ENCODE peak calls at places on chromosomes 2 and 18, in four cellular contexts. K is IMR-90, U is mesendoderm, M is H1. N is an unnamed sample.

GRCh38 chr18:58324824-58325520 is 280.9 kb downstream of the NEDD4L start:
- DNase-seq in M (no peak), K (no peak), U (no peak), N (no peak)

GRCh38 chr2:241011751-241012510 is 13.5 kb downstream of the SNED1 start:
- DNase-seq in U (no peak), M (no peak), K (no peak), N (peak)

GRCh38 chr18:54134053-54134452 is 90.4 kb downstream of the MBD2 start:
- DNase-seq in U (no peak), M (no peak), K (no peak), N (no peak)

GRCh38 chr2:5594288-5594687 is 97.9 kb upstream of the SOX11 start:
- DNase-seq in K (no peak), U (no peak), M (no peak), N (no peak)

GRCh38 chr2:30871980-30872789 is 64.9 kb upstream of the CAPN13 start:
- DNase-seq in K (no peak), M (no peak), U (peak), N (no peak)

GRCh38 chr18:29849145-29849544 is 1193.4 kb downstream of the DSC3 start:
- DNase-seq in M (no peak), K (no peak), U (no peak), N (no peak)

GRCh38 chr2:1995086-1995485 is 250.8 kb upstream of the PXDN start:
- DNase-seq in M (no peak), U (no peak), K (no peak), N (no peak)

GRCh38 chr2:128469875-128470274 is 151.2 kb upstream of the HS6ST1 start:
- DNase-seq in K (no peak), U (no peak), M (peak), N (no peak)

GRCh38 chr2:15640291-15640711 is 48.6 kb downstream of the DDX1 start:
- DNase-seq in U (peak), M (no peak), K (peak), N (no peak)

GRCh38 chr18:28189400-28190239 is 12.7 kb upstream of the CDH2 start:
- DNase-seq in M (peak), U (peak), K (peak), N (peak)

GRCh38 chr2:76448956-76449355 is 738.2 kb upstream of the GCFC2 start:
- DNase-seq in K (no peak), U (peak), M (no peak), N (no peak)

GRCh38 chr2:153047220-153047619 is 328.8 kb downstream of the ARL6IP6 start:
- DNase-seq in K (no peak), M (no peak), U (peak), N (no peak)

GRCh38 chr2:26190369-26190768 is 17.5 kb downstream of the GAREM2 start:
- DNase-seq in K (no peak), U (no peak), M (peak), N (no peak)

GRCh38 chr2:231187736-231188505 is 10.5 kb upstream of the ARMC9 start:
- DNase-seq in M (no peak), U (no peak), K (peak), N (no peak)

GRCh38 chr2:10906926-10907479 is 4.7 kb upstream of the KCNF1 start:
- DNase-seq in U (no peak), K (no peak), M (no peak), N (no peak)

GRCh38 chr2:65504814-65505697 is 72.7 kb upstream of the SPRED2 start:
- DNase-seq in U (no peak), K (no peak), M (no peak), N (no peak)

GRCh38 chr18:68588169-68588568 is 126.7 kb downstream of the TMX3 start:
- DNase-seq in K (no peak), M (no peak), U (peak), N (no peak)

GRCh38 chr2:61017556-61018318 is at the start of the genes PEX13 and PUS10:
- DNase-seq in K (peak), U (peak), M (peak), N (peak)

GRCh38 chr2:152432206-152432653 is 97.3 kb downstream of the FMNL2 start:
- DNase-seq in K (peak), M (no peak), U (no peak), N (no peak)

GRCh38 chr18:74778191-74778847 is 180.6 kb downstream of the ZNF407 start:
- DNase-seq in M (no peak), U (no peak), K (peak), N (no peak)

GRCh38 chr2:237920673-237921072 is 46.1 kb upstream of the UBE2F start:
- DNase-seq in K (peak), U (no peak), M (no peak), N (no peak)

GRCh38 chr18:37578886-37579513 is 13.4 kb upstream of the CELF4 start:
- DNase-seq in K (peak), U (peak), M (no peak), N (no peak)

GRCh38 chr2:117832905-117833613 is 18.6 kb downstream of the DDX18 start:
- DNase-seq in U (peak), M (no peak), K (peak), N (peak)

GRCh38 chr2:85551698-85552678 is 9.3 kb downstream of the GGCX start:
- DNase-seq in U (peak), K (peak), M (peak), N (peak)

GRCh38 chr2:54540194-54540593 is 84.1 kb downstream of the SPTBN1 start:
- DNase-seq in K (peak), U (no peak), M (no peak), N (no peak)

GRCh38 chr2:23673830-23674679 is 252.9 kb downstream of the ATAD2B start:
- DNase-seq in U (peak), M (peak), K (no peak), N (peak)

GRCh38 chr2:126208266-126208665 is 447.7 kb upstream of the GYPC start:
- DNase-seq in M (no peak), K (no peak), U (no peak), N (no peak)

GRCh38 chr2:9194352-9194751 is 12.3 kb upstream of the ASAP2 start:
- DNase-seq in M (no peak), K (no peak), U (no peak), N (no peak)
- H4K5ac ChIP-seq in M (no peak), K (no peak), U (no peak), N (no peak)

DNA sequence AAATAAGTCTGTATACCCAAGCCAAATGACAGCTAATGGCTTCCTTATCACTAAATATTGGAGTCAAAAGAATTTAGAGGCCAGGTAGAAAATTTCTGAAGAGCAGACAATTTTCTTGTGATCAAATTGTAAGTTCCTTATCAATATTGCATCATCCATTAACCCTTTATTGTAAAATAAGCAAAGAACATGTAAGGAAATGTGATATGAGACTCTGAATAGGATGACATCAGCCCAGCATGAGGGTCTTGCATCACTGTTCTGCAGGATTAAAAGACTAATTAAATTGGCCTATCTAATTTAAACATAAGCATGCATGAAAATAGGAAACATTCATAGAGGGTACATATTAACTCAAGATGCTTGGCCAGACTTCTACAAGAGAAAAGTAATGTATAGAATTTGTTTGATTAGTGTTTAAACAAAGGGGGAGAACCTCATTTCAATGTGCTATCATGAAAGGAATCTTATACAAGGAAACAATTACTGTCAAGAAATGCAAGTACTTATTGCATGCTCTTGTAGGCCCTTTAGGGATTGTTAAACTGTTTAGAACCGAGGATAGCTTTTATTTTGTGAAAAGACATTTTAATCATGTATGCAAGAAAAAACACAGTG is 302.9 kb downstream of the PRKCE start:
- DNase-seq in U (no peak), M (no peak), K (no peak), N (no peak)
- H4K5ac ChIP-seq in U (no peak), M (no peak), K (no peak), N (no peak)

DNA sequence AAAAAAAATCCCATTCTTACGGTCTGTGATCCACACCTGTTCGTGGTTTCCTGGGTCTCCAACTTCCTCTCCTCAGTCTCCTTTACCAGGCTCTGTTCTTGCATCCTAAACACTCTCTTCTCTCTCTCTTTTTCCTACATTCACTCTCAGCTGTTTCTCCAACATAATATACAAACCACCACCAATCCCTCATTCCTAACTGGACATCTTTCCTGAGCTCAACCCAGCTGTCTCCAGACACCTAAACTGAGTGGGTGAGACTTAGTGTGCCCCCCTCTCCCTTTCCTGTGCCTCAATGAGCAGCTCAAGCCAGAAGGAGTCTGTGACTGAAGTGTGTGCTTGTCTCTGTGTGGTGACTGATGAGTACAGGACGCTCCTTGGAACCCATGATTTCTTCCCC is 59.4 kb downstream of the LIPG start:
- DNase-seq in M (no peak), U (no peak), K (no peak), N (no peak)
- H4K5ac ChIP-seq in M (no peak), U (no peak), K (no peak), N (no peak)

GRCh38 chr2:129766159-129766485 is 213.3 kb upstream of the RAB6C start:
- DNase-seq in M (no peak), K (no peak), U (no peak), N (no peak)
- H4K5ac ChIP-seq in M (no peak), K (no peak), U (no peak), N (no peak)

DNA sequence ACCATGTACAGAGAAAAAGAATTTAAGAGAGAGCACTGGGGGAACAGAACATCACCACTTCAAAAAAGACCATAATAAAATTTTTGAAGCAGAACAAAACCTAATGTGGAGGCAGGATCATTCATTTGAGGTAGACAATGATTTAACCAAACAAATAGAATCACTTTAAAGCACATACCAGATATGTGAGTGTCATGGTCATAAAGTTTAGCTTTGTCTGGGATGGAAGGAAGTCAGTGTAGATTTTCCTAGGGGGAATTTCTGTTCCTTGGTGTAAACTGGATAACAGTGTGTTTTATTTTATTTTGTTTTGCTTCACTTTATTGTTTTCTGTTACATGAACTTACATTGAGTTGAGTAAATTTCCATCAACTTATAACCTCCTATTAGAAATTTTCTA is 120.8 kb downstream of the CRIM1 start:
- DNase-seq in U (no peak), K (no peak), M (no peak), N (no peak)
- H4K5ac ChIP-seq in U (no peak), K (no peak), M (no peak), N (no peak)

GRCh38 chr18:26230497-26230896 is 4.3 kb downstream of the TAF4B start:
- DNase-seq in K (no peak), M (no peak), U (no peak), N (no peak)
- H4K5ac ChIP-seq in K (no peak), M (no peak), U (no peak), N (no peak)

GRCh38 chr2:100750143-100750542 is 69.8 kb upstream of the NPAS2 start:
- DNase-seq in U (no peak), M (no peak), K (no peak), N (no peak)

GRCh38 chr2:100747551-100747950 is 72.4 kb upstream of the NPAS2 start:
- DNase-seq in U (no peak), M (no peak), K (peak), N (no peak)

GRCh38 chr2:100747996-100748615 is 71.8 kb upstream of the NPAS2 start:
- DNase-seq in M (no peak), K (no peak), U (no peak), N (no peak)

GRCh38 chr2:100745630-100746029 is 74.3 kb upstream of the NPAS2 start:
- DNase-seq in U (no peak), M (no peak), K (no peak), N (no peak)

GRCh38 chr2:100748673-100749072 is 71.3 kb upstream of the NPAS2 start:
- DNase-seq in K (no peak), M (no peak), U (no peak), N (no peak)
- H4K5ac ChIP-seq in K (no peak), M (no peak), U (no peak), N (no peak)

DNA sequence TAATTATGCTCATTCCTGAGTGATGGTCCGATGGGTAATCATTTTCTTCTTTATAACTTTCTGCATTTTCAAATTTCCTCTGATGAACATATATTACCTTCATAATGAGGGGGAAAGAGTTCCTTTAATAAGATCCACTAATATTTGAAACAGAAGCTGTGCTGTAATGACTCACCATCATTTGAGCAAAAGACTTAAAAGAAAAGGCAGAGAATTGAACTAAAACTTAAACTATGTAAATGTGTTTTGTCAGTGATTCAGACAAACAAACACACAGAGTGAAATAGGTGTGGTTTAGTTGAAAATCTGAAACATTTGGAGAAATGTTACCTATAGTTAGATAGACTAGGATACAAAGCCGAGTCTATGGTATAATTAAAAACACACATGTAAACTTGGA is 209.6 kb downstream of the STK39 start:
- DNase-seq in M (no peak), U (no peak), K (peak), N (no peak)
- H4K5ac ChIP-seq in M (no peak), U (no peak), K (no peak), N (no peak)

DNA sequence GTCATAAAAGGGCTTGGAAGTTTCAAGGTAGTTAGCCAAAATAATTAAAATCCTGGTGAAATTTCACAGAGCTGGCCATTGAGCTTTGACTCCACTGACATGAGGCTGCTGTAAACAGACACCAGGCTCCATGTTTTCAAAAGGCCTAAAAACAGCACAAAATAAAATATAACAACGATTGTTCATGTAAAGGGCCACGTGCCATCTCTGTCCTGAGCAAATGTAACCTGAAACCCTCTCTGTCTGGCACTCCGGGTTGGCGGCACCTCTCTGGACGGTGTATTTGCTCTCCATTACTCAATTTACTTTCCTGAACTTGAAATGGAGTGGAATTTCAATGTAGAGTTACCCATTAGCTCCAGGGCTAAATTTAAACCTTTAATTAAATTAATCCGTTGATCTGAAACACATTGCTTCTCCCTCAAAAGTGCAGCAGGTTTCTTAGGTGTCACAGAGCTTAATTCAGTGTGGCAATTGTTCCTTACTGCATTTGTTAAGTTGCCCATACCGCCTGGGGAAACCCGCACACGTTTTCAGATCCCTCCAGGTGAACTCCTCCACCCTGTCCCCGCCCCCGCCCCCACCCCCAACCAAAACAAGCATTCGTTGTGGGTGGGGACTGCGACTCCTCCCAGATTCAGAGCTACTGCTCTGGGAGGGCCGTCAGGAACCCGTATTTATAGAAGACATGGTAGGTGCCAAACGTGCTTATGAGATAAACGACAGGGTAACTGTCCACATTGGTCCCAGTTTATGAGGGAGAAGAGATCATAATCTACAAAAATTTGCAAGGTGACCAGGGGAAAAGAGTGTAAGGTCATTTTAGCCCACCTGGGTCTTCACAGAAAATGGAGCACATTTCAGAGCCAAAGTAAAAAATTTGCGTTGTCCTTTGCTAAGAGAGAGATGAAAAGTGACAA is 1.2 kb upstream of the CABLES1 start:
- DNase-seq in U (peak), M (peak), K (no peak), N (peak)
- H4K5ac ChIP-seq in U (no peak), M (peak), K (peak), N (no peak)

GRCh38 chr2:175540421-175540820 is 358.9 kb upstream of the ATP5MC3 start:
- DNase-seq in U (no peak), K (no peak), M (no peak), N (no peak)

GRCh38 chr2:175536059-175536458 is 354.5 kb upstream of the ATP5MC3 start:
- DNase-seq in U (no peak), M (no peak), K (no peak), N (no peak)

GRCh38 chr2:175535631-175536030 is 354.1 kb upstream of the ATP5MC3 start:
- DNase-seq in U (no peak), K (no peak), M (no peak), N (no peak)

DNA sequence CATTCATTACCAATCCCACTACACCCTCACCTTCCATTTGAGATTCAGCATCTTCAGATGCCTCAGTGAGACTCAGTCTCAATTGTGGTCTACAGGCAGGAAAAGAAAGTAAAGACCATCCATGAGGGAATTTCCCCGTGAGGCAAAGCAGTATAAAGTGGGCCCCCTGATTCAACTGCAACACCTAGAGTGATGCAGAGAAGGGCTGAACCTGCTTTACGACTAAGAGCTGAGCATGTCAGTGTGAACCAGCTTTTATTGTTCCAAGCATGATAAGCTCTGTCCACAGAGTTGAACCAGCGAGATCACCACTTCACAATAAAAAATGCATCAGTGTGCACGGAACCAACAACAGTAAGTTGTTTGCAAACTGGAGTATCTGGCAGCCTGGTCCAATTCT is 357.6 kb upstream of the ATP5MC3 start:
- DNase-seq in K (no peak), M (no peak), U (no peak), N (no peak)
- H4K5ac ChIP-seq in K (no peak), M (no peak), U (no peak), N (no peak)

N was measured in H9.